ENCODE peak calls at places on chromosomes 13 and 19, in eight cellular contexts. O, U, S, E, X, L, F and B are unnamed samples.

GRCh38 chr13:63209330-63210017 is 1793.8 kb upstream of the PCDH20 start:
- DNase-seq in O (no peak), U (no peak), S (no peak), E (peak), X (no peak), L (no peak), F (no peak), B (no peak)

GRCh38 chr19:12789098-12789903 is 2.0 kb upstream of the JUNB start:
- DNase-seq in O (no peak), U (no peak), S (no peak), E (no peak), X (peak), L (peak), F (no peak), B (peak)

GRCh38 chr13:88802886-88803285 is 1131.7 kb downstream of the SLITRK5 start:
- DNase-seq in O (no peak), U (no peak), S (no peak), E (no peak), X (no peak), L (no peak), F (no peak), B (no peak)

GRCh38 chr13:50646070-50646469 is 197.4 kb downstream of the DLEU7 start:
- DNase-seq in O (no peak), U (no peak), S (no peak), E (peak), X (no peak), L (no peak), F (no peak), B (no peak)

GRCh38 chr19:39971380-39971841 is 446 bp downstream of the PSMC4 start:
- DNase-seq in O (peak), U (no peak), S (no peak), E (no peak), X (peak), L (peak), F (peak), B (no peak)

GRCh38 chr19:34644991-34645461 is 31.9 kb downstream of the SCGB2B2 start:
- DNase-seq in O (no peak), U (no peak), S (no peak), E (no peak), X (no peak), L (no peak), F (no peak), B (no peak)

GRCh38 chr19:50535672-50536071 is 22.0 kb upstream of the ASPDH start:
- DNase-seq in O (no peak), U (no peak), S (no peak), E (no peak), X (no peak), L (no peak), F (no peak), B (no peak)

GRCh38 chr19:41166888-41167804 is 25.9 kb upstream of the CYP2S1 start:
- DNase-seq in O (no peak), U (no peak), S (no peak), E (no peak), X (no peak), L (no peak), F (no peak), B (no peak)

GRCh38 chr13:97279079-97279411 is 56.9 kb downstream of the MBNL2 start:
- DNase-seq in O (no peak), U (no peak), S (no peak), E (no peak), X (no peak), L (no peak), F (no peak), B (no peak)

GRCh38 chr13:95099541-95099940 is 201.7 kb downstream of the ABCC4 start:
- DNase-seq in O (no peak), U (no peak), S (no peak), E (no peak), X (peak), L (no peak), F (no peak), B (no peak)

GRCh38 chr13:99218969-99219368 is 18.3 kb downstream of the UBAC2 start:
- DNase-seq in O (no peak), U (no peak), S (no peak), E (no peak), X (no peak), L (peak), F (no peak), B (no peak)

GRCh38 chr13:76696370-76696769 is 189.8 kb downstream of the KCTD12 start:
- DNase-seq in O (no peak), U (no peak), S (no peak), E (peak), X (peak), L (no peak), F (no peak), B (no peak)

GRCh38 chr13:77533875-77534788 is 1.4 kb upstream of the SCEL start:
- DNase-seq in O (no peak), U (peak), S (no peak), E (no peak), X (no peak), L (no peak), F (no peak), B (no peak)

GRCh38 chr13:94481966-94482365 is 2.5 kb upstream of the DCT start:
- DNase-seq in O (no peak), U (no peak), S (no peak), E (peak), X (peak), L (no peak), F (peak), B (no peak)

GRCh38 chr19:44848805-44849457 is 2.8 kb downstream of the NECTIN2 start:
- DNase-seq in O (no peak), U (no peak), S (no peak), E (no peak), X (no peak), L (no peak), F (no peak), B (no peak)

GRCh38 chr19:18443406-18443805 is 5.5 kb upstream of the ISYNA1 start:
- DNase-seq in O (no peak), U (no peak), S (no peak), E (no peak), X (no peak), L (no peak), F (no peak), B (no peak)

GRCh38 chr13:87295636-87296035 is 375.5 kb upstream of the SLITRK5 start:
- DNase-seq in O (no peak), U (no peak), S (no peak), E (no peak), X (no peak), L (no peak), F (no peak), B (no peak)

GRCh38 chr13:74037762-74038161 is 96.4 kb downstream of the KLF12 start:
- DNase-seq in O (no peak), U (no peak), S (no peak), E (no peak), X (no peak), L (no peak), F (no peak), B (no peak)

GRCh38 chr19:3474015-3474414 is 6.3 kb downstream of the SMIM24 start:
- DNase-seq in O (no peak), U (no peak), S (no peak), E (no peak), X (no peak), L (no peak), F (no peak), B (no peak)

GRCh38 chr13:104592127-104592526 is 1525.9 kb upstream of the SLC10A2 start:
- DNase-seq in O (no peak), U (no peak), S (no peak), E (no peak), X (peak), L (no peak), F (no peak), B (no peak)

GRCh38 chr13:25744176-25744575 is 307.6 kb downstream of the SHISA2 start:
- DNase-seq in O (no peak), U (no peak), S (no peak), E (no peak), X (peak), L (no peak), F (no peak), B (no peak)

GRCh38 chr19:9116547-9116946 is 984 bp upstream of the OR7G1 start:
- DNase-seq in O (no peak), U (no peak), S (no peak), E (no peak), X (no peak), L (no peak), F (no peak), B (no peak)

GRCh38 chr13:62337109-62337880 is 921.6 kb upstream of the PCDH20 start:
- DNase-seq in O (no peak), U (no peak), S (no peak), E (no peak), X (no peak), L (no peak), F (no peak), B (peak)

GRCh38 chr13:28630864-28631263 is 28.1 kb upstream of the POMP start:
- DNase-seq in O (no peak), U (no peak), S (no peak), E (peak), X (no peak), L (no peak), F (no peak), B (no peak)

GRCh38 chr13:44971656-44972595 is 17.3 kb downstream of the NUFIP1 start:
- DNase-seq in O (no peak), U (no peak), S (no peak), E (no peak), X (peak), L (no peak), F (no peak), B (no peak)

GRCh38 chr19:13729859-13730258 is 34.5 kb upstream of the MRI1 start:
- DNase-seq in O (no peak), U (peak), S (no peak), E (peak), X (peak), L (no peak), F (no peak), B (peak)

GRCh38 chr19:13797870-13798269 is 2.6 kb downstream of the ZSWIM4 start:
- DNase-seq in O (peak), U (peak), S (no peak), E (peak), X (peak), L (no peak), F (no peak), B (no peak)

GRCh38 chr19:5050016-5050656 is 81.2 kb downstream of the KDM4B start:
- DNase-seq in O (no peak), U (no peak), S (no peak), E (no peak), X (no peak), L (no peak), F (no peak), B (peak)

GRCh38 chr13:33169273-33169980 is 116.1 kb downstream of the STARD13 start:
- DNase-seq in O (no peak), U (no peak), S (no peak), E (peak), X (peak), L (no peak), F (no peak), B (no peak)

GRCh38 chr19:35862528-35862927 is 5.8 kb downstream of the KIRREL2 start:
- DNase-seq in O (no peak), U (no peak), S (no peak), E (no peak), X (no peak), L (no peak), F (no peak), B (peak)

GRCh38 chr13:76677047-76677446 is 209.2 kb downstream of the KCTD12 start:
- DNase-seq in O (peak), U (no peak), S (no peak), E (peak), X (peak), L (no peak), F (no peak), B (no peak)

GRCh38 chr19:7988307-7988706 is 17.1 kb downstream of the ELAVL1 start:
- DNase-seq in O (no peak), U (no peak), S (no peak), E (no peak), X (no peak), L (no peak), F (no peak), B (no peak)

GRCh38 chr13:59086147-59086546 is 1077.6 kb downstream of the DIAPH3 start:
- DNase-seq in O (no peak), U (no peak), S (no peak), E (peak), X (peak), L (no peak), F (no peak), B (no peak)

GRCh38 chr13:106570354-106570822 is 2.5 kb upstream of the ARGLU1 start:
- DNase-seq in O (peak), U (peak), S (peak), E (peak), X (peak), L (peak), F (peak), B (peak)

GRCh38 chr19:33194884-33195710 is 967 bp downstream of the LRP3 start:
- DNase-seq in O (peak), U (peak), S (no peak), E (peak), X (peak), L (no peak), F (no peak), B (no peak)

GRCh38 chr19:1284979-1285736 is 515 bp upstream of the EFNA2 start:
- DNase-seq in O (no peak), U (no peak), S (no peak), E (no peak), X (no peak), L (no peak), F (no peak), B (no peak)

GRCh38 chr19:45952691-45953505 is 20.8 kb downstream of the NOVA2 start:
- DNase-seq in O (peak), U (peak), S (no peak), E (peak), X (peak), L (peak), F (no peak), B (no peak)

GRCh38 chr19:41233748-41234240 is 14.8 kb downstream of the AXL start:
- DNase-seq in O (peak), U (peak), S (no peak), E (no peak), X (no peak), L (no peak), F (no peak), B (no peak)

GRCh38 chr19:35120492-35120891 is 4.9 kb downstream of the FXYD3 start:
- DNase-seq in O (peak), U (no peak), S (no peak), E (peak), X (peak), L (no peak), F (peak), B (no peak)